ENCODE peak calls at places on chromosomes 11 and 22, in ten cellular contexts. P is activated CD4-positive, alpha-beta T cell treated with anti-CD3 and anti-CD28 coated beads, Interleukin-2, amount 50 U/mL, for 1 hour; O is kidney; Y is PC-3; R is nucleus accumbens; J is mucosa of gallbladder; V is left ventricle myocardium inferior; H is cardiac fibroblast; N is PC-9; L is fibroblast of gingiva. T is an unnamed sample.

GRCh38 chr11:94876222-94876621 is 97.1 kb downstream of the CWC15 start:
- DNase-seq in R (no peak), V (no peak), H (no peak), O (no peak), P (no peak), L (no peak), J (no peak), Y (peak), N (no peak), T (no peak)

GRCh38 chr22:18954333-18954732 is 18.2 kb upstream of the PRODH start:
- DNase-seq in H (peak), V (peak), Y (peak), L (peak), O (peak), P (peak), N (peak), R (peak), J (peak), T (peak)

GRCh38 chr11:83162377-83162776 is 5.4 kb downstream of the PCF11 start:
- DNase-seq in P (no peak), R (no peak), H (peak), N (no peak), J (no peak), O (no peak), L (no peak), V (no peak), Y (no peak), T (no peak)

GRCh38 chr11:44943118-44943517 is 7.6 kb downstream of the TP53I11 start:
- DNase-seq in N (no peak), V (no peak), R (no peak), L (no peak), O (peak), H (no peak), Y (no peak), P (peak), J (peak), T (no peak)

GRCh38 chr11:70490208-70490607 is 91.9 kb downstream of the CTTN start:
- DNase-seq in N (no peak), V (peak), Y (no peak), O (peak), H (no peak), R (no peak), P (no peak), J (no peak), L (no peak), T (no peak)

GRCh38 chr11:84003181-84003580 is 717.0 kb upstream of the CCDC90B start:
- DNase-seq in J (no peak), O (no peak), L (no peak), Y (no peak), H (no peak), N (no peak), R (no peak), P (no peak), V (no peak), T (no peak)

GRCh38 chr11:28799316-28799715 is 691.1 kb downstream of the METTL15 start:
- DNase-seq in R (no peak), Y (no peak), L (no peak), N (no peak), H (peak), O (no peak), P (no peak), V (no peak), J (no peak), T (no peak)

GRCh38 chr11:27933992-27934829 is 173.7 kb downstream of the KIF18A start:
- DNase-seq in N (peak), L (no peak), J (no peak), R (no peak), P (no peak), Y (peak), O (no peak), H (peak), V (no peak), T (peak)

GRCh38 chr11:62953811-62954210 is 31.0 kb downstream of the SLC22A6 start:
- DNase-seq in J (no peak), Y (peak), O (no peak), P (no peak), H (peak), R (no peak), L (no peak), N (no peak), V (no peak), T (peak)

GRCh38 chr11:117833401-117833891 is 8.9 kb upstream of the FXYD2 start:
- DNase-seq in R (no peak), O (peak), N (peak), J (peak), Y (no peak), V (no peak), H (no peak), P (no peak), L (no peak), T (no peak)

GRCh38 chr11:4094348-4095291 is at the start of gene RRM1:
- DNase-seq in Y (peak), L (peak), V (peak), O (peak), H (peak), P (peak), R (peak), J (peak), N (peak), T (peak)

GRCh38 chr11:119478711-119479285 is 55.8 kb upstream of the THY1 start:
- DNase-seq in R (no peak), J (no peak), V (no peak), P (no peak), O (no peak), Y (no peak), L (no peak), H (no peak), N (no peak), T (no peak)

GRCh38 chr22:18076060-18076497 is 1.7 kb upstream of the PEX26 start:
- DNase-seq in V (no peak), O (peak), J (peak), R (peak), P (peak), L (peak), Y (peak), N (peak), H (peak), T (peak)

GRCh38 chr11:8971917-8972316 is 7.7 kb upstream of the TMEM9B start:
- DNase-seq in R (no peak), Y (no peak), O (no peak), L (no peak), H (no peak), N (no peak), V (no peak), P (no peak), J (no peak), T (no peak)